ENCODE peak calls at places on chromosomes 6 and 20, in six cellular contexts. G is SJSA1, C is WERI-Rb-1, K is left ventricle myocardium inferior, N is kidney epithelial cell, B is neuronal stem cell. A is an unnamed sample. For H3K27me3 and H3K36me3, the result is how much of the 10 kb centered on the place peaks cover.

GRCh38 chr6:98343004-98343403 is 491.4 kb upstream of the POU3F2 start:
- DNase-seq in G (no peak), C (no peak), K (no peak), N (no peak), B (no peak), A (no peak)

GRCh38 chr6:106149472-106150069 is 63.4 kb downstream of the PRDM1 start:
- DNase-seq in G (no peak), C (no peak), K (no peak), N (no peak), B (no peak), A (no peak)

GRCh38 chr6:30656513-30656912 is 9.6 kb downstream of the C6orf136 start:
- DNase-seq in G (no peak), C (no peak), K (no peak), N (no peak), B (no peak), A (no peak)

GRCh38 chr20:44154521-44155001 is 32.4 kb downstream of the JPH2 start:
- DNase-seq in G (peak), C (no peak), K (no peak), N (no peak), B (no peak), A (no peak)

GRCh38 chr6:38509713-38510112 is 130.0 kb downstream of the BTBD9 start:
- DNase-seq in G (peak), C (no peak), K (no peak), N (peak), B (no peak), A (peak)

GRCh38 chr6:109446072-109446471 is 5.5 kb downstream of the SMPD2 start:
- DNase-seq in G (no peak), C (no peak), K (no peak), N (no peak), B (no peak), A (peak)

GRCh38 chr6:67328269-67328668 is 1306.8 kb upstream of the ADGRB3 start:
- DNase-seq in G (no peak), C (no peak), K (no peak), N (no peak), B (no peak), A (no peak)

GRCh38 chr6:34154668-34155447 is 9.0 kb upstream of the GRM4 start:
- DNase-seq in G (peak), C (peak), K (peak), N (no peak), B (peak), A (peak)

GRCh38 chr6:169190144-169190584 is 63.5 kb downstream of the THBS2 start:
- DNase-seq in G (peak), C (no peak), K (peak), N (no peak), B (no peak), A (peak)
- H3K4me3 ChIP-seq in G (no peak), C (no peak), K (no peak), N (no peak), B (no peak), A (no peak)

DNA sequence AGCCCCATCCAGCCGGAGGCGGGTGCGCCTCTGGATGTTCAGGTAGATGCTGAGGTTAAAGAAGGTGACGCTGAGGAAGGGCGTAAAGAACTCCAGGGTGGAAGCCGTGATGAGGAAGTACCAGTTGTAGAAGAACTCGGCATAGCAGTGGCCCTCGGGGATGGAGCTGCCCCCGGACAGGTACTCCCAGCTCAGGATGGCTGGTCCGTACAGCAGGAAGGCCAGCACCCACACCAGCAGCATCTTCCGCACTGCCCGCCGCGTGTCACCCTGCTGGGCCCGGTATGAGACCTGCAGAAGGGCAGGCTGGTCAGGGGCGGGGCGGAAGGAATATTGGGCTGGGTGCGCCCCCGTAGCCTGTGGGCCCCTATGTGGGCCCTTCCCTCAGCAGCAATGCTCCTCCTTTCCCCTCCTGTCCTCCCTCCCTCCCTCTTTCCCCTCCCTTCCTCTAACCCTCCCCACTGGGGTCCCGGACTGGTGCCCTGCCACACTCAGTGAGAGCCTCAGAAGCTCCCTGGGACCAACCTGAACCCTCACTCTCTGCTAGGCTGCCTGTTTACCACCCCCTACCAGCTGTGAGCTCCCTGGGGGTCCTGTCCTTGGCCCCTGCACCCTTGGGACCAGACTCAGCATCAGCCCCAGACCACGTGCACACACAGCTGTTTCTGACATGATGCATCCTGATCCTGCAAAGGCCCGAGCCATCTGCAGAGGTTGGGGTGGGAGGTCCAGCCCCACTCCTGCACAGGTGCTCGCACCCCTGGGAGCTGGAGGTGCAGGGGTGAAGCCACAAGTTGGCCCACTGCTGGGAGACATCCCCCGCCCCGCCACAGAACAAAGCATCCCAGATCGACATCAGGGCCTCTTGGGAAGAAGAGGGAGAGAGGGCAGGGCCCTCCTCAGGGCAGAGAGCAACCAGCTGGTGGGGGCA is 3.2 kb downstream of the HRH3 start:
- DNase-seq in G (no peak), C (no peak), K (no peak), N (no peak), B (no peak), A (no peak)
- H3K27me3 ChIP-seq in G (half or more), C (under half), K (half or more), N (half or more), B (under half), A (under half)

DNA sequence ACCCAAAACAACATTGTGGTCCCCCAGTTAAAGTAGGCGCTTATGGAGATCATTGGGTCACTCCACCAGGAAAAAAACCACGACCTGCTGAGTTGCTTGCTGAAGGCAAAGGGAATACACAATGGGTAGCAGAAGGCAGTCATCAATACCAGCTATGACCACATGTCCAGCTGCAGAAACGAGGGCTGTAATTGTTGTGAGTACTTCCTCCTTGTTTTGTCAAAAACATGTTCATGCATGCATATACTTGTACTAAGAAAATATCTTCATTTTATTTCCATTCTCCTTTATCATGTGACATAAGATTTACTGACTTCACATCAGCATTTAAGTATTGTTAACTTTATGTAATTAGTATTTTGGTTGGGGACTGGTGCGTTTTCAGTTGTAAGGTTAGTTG is 16.9 kb downstream of the SERINC1 start:
- DNase-seq in G (no peak), C (no peak), K (no peak), N (no peak), B (no peak), A (no peak)
- H3K36me3 ChIP-seq in G (half or more), C (half or more), K (half or more), N (under half), B (half or more), A (under half)

DNA sequence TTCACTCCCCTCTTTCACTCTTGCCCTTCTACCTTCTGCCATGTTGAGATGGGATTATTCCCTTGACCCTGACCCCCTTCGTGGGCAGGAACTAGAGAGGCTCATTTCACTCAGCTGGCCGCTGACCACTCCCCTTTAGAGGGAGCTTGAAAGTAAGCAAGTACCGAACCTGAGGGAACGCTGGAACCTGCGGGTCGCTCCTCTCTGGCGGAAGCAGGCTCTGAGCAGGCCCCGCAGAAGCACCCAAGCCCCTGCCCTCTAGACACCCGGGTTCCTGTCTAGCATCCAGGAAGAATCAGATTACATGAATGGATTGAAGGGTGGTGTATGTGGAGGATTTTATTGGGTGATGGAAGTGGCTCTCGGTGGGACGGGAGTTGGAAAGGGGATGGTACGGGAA is 11.9 kb upstream of the MYCT1 start:
- DNase-seq in G (no peak), C (no peak), K (no peak), N (no peak), B (no peak), A (no peak)
- H3K4me3 ChIP-seq in G (no peak), C (no peak), K (no peak), N (no peak), B (no peak), A (no peak)

GRCh38 chr6:27275025-27275956 is 27.8 kb downstream of the PRSS16 start:
- DNase-seq in G (no peak), C (no peak), K (no peak), N (no peak), B (no peak), A (peak)
- H3K27me3 ChIP-seq in G (under half), C (half or more), K (half or more), N (under half), B (under half), A (under half)

GRCh38 chr20:13718161-13718560 is 66.6 kb downstream of the ESF1 start:
- DNase-seq in G (no peak), C (no peak), K (no peak), N (no peak), B (no peak), A (no peak)

GRCh38 chr20:13723015-13723414 is 61.7 kb downstream of the ESF1 start:
- DNase-seq in G (no peak), C (peak), K (no peak), N (no peak), B (no peak), A (no peak)

DNA sequence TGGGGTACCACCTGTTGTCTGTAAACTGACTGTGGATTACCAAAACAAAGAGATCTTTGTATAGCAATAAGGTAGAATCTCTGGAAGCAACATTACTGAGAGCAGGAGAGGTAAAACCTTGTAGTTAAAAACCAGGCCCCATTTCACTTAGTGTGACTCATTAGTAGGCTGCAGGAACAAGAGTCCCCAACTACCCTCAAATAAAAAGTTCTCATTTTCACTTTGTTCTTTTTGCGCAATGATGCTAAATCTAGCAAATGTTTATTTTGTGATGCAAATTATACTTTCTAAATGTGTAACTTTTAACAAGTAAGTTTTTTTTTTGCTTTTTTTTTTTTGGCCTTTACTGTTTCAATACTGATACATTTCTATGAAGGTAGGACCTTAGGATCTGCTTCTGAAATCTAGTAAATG is 67.1 kb downstream of the ESF1 start:
- DNase-seq in G (no peak), C (no peak), K (no peak), N (no peak), B (no peak), A (no peak)
- H3K36me3 ChIP-seq in G (under half), C (under half), K (under half), N (under half), B (half or more), A (under half)

A was measured in H7.